ENCODE peak calls at places on chromosomes 2 and 18, in six cellular contexts. W, I, T, A, E and V are unnamed samples.

GRCh38 chr2:48131503-48132293 is 225.4 kb upstream of the FBXO11 start:
- DNase-seq in W (no peak), I (no peak), T (no peak), A (no peak), E (peak; percentile 38), V (peak; percentile 74)

GRCh38 chr2:28896906-28897305 is 2.4 kb downstream of the WDR43 start:
- DNase-seq in W (no peak), I (no peak), T (no peak), A (no peak), E (peak; percentile 54), V (peak; percentile 58)

GRCh38 chr18:32956591-32957310 is 183.9 kb upstream of the KLHL14 start:
- DNase-seq in W (no peak), I (no peak), T (no peak), A (no peak), E (peak; percentile 86), V (peak; percentile 7)

GRCh38 chr2:98601532-98602132 is 6.7 kb downstream of the COA5 start:
- DNase-seq in W (no peak), I (peak; percentile 53), T (no peak), A (no peak), E (peak; percentile 38), V (peak; percentile 34)

GRCh38 chr18:65477450-65477849 is 273.4 kb upstream of the CDH7 start:
- DNase-seq in W (no peak), I (no peak), T (no peak), A (no peak), E (no peak), V (no peak)

GRCh38 chr2:233140913-233141469 is 80.8 kb downstream of the INPP5D start:
- DNase-seq in W (no peak), I (no peak), T (no peak), A (no peak), E (no peak), V (no peak)

GRCh38 chr2:84302513-84303412 is 156.3 kb downstream of the SUCLG1 start:
- DNase-seq in W (peak; percentile 23), I (peak; percentile 53), T (peak; percentile 62), A (peak; percentile 1), E (peak; percentile 40), V (peak; percentile 49)

GRCh38 chr18:24942144-24942543 is 409.8 kb downstream of the ZNF521 start:
- DNase-seq in W (no peak), I (no peak), T (no peak), A (no peak), E (no peak), V (no peak)

GRCh38 chr18:25737710-25738251 is 352.6 kb downstream of the SS18 start:
- DNase-seq in W (no peak), I (peak; percentile 40), T (no peak), A (peak; percentile 78), E (peak; percentile 32), V (peak; percentile 98)

GRCh38 chr2:43611987-43612894 is 16.4 kb upstream of the THADA start:
- DNase-seq in W (peak; percentile 59), I (peak; percentile 80), T (peak; percentile 74), A (peak; percentile 31), E (peak; percentile 80), V (peak; percentile 71)

GRCh38 chr18:42649636-42650035 is 465.8 kb downstream of the RIT2 start:
- DNase-seq in W (no peak), I (no peak), T (no peak), A (no peak), E (peak; percentile 81), V (no peak)

GRCh38 chr2:134120160-134120717 is 133.6 kb upstream of the MGAT5 start:
- DNase-seq in W (no peak), I (no peak), T (peak; percentile 40), A (no peak), E (no peak), V (no peak)

GRCh38 chr2:120522151-120522751 is 176.3 kb downstream of the INHBB start:
- DNase-seq in W (no peak), I (peak; percentile 99), T (no peak), A (no peak), E (peak; percentile 41), V (no peak)

DNA sequence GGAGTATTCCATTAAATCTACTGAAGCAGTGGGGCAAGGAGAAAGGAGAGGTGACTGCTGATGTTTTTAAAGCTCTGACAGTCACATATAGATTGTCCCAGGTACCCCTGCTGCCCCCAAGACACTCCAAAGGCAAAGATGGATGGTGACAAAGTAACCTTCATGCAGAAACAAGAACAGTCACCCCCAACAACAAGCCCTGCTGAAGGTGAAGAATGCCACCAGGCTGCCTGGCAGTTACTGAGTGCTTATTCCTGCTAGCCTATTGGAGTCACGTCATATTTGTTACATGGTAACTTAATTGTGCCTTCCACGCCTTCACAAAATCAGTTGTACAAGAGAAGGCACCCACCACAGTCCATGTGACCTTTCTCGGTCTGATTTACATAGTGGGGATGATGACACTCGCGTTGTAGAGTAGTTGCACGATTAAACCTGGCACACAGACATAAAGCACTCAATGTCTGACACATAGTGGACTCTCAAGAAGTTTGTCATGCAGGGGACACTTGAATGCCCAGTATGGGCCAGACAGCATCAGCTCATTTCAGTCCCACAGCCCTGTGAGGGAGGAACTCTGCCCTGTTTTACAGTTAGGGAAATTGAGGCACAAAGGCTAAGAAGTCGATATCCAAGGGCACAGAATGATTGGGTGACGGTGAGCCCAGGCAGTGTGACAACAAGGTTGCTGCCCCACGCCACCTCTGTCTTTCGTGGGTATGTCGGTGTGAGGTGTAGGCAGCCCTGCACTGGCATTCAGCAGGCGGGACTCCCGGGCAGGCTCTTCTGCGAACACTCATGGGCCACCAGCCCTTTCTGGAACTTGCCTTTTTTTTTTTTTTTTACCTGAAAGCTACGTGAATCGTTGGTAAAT is 62.7 kb downstream of the ZCCHC2 start:
- DNase-seq in W (no peak), I (no peak), T (no peak), A (no peak), E (no peak), V (no peak)
- H3K4me3 ChIP-seq in W (no peak overlapping the region), I (no peak overlapping the region), T (no peak overlapping the region), A (no peak overlapping the region), E (no peak overlapping the region), V (peak overlapping the region; percentile 29)

DNA sequence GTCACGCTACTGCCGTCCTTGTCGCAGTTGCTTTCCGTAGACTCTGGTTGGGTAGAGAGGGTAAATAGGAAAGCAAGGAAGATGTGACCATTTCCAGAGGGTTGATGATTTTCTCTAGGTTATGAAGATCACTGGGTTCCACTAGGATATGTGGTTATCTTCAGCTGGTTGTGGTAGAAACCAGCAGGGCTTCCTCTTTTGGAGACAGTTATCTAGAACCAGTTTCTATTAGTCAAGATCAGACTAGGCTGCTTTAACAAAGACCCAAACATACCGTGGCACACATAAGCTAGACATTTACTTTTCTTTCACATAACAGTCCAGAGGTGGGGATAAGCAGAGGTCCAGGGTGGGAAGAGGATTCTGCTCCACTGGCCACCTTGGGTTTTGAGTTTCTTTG is 59.6 kb downstream of the FASTKD2 start:
- DNase-seq in W (no peak), I (no peak), T (no peak), A (no peak), E (no peak), V (no peak)
- TF ChIP-seq CTCF in W (no peak), I (no peak), T (no peak), A (no peak), E (no peak), V (no peak)

GRCh38 chr2:163475815-163476214 is 260.0 kb downstream of the FIGN start:
- DNase-seq in W (no peak), I (no peak), T (no peak), A (no peak), E (no peak), V (no peak)
- H3K4me3 ChIP-seq in W (no peak overlapping the region), I (no peak overlapping the region), T (no peak overlapping the region), A (no peak overlapping the region), E (no peak overlapping the region), V (no peak overlapping the region)

DNA sequence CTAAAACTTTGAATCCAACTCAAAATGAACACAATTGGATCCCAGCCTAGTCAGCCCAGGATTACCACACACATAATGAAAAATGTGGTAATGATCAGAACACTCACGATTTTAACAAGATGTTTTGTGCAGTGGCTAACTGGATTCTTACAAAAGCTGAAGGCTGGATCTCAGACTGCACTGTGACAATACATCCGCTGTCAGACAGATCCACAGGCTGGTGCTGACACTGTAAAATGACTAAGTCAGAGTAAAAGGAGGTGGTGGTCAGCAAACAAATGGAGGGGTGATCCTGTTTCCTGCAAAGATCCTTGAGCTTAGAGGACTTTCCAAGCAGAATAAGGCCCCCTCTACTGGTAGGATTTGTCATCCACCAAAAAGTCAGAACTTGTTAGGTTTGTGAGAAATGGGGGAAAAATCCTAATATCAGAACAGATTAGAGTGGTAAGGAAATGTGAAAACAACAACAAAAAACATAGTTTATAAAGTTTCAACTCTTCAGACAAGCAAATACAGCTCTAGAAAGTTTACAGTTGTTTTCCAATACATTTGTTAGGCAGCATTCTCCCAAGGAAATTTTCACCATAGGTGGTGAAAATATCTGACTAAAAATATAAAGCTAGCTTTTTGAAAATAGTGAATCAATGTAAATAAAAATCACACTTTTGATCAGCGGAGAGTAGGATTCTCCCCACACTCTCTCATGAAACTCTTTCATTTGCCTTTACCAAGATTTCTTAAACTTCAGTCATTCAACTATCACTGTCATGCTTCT is 211.9 kb downstream of the AGPS start:
- DNase-seq in W (no peak), I (peak; percentile 25), T (no peak), A (peak; percentile 67), E (peak; percentile 93), V (peak; percentile 92)
- TF ChIP-seq CTCF in W (peak; percentile 43), I (peak; percentile 70), T (peak; percentile 50), A (peak; percentile 77), E (peak; percentile 88), V (peak; percentile 88)